ENCODE peak calls at places on chromosomes 1 and 21, in seven cellular contexts. S is prostate gland; Y is suprapubic skin; E is RWPE2; O is CD8-positive, alpha-beta memory T cell; M is uterus; D is Panc1. A is an unnamed sample.

GRCh38 chr1:28421744-28422143 is 52.2 kb downstream of the PHACTR4 start:
- DNase-seq in S (no peak), Y (no peak), E (no peak), O (no peak), M (no peak), D (no peak), A (no peak)

GRCh38 chr1:201307239-201307638 is 23.9 kb downstream of the PKP1 start:
- DNase-seq in S (no peak), Y (no peak), E (no peak), O (no peak), M (no peak), D (no peak), A (no peak)

GRCh38 chr1:201506573-201507567 is at the start of gene CSRP1:
- DNase-seq in S (peak; percentile 78), Y (peak; percentile 88), E (peak; percentile 81), O (peak; percentile 88), M (peak; percentile 93), D (no peak), A (peak; percentile 97)

GRCh38 chr1:240611619-240612490 is at the start of gene GREM2:
- DNase-seq in S (peak; percentile 19), Y (peak; percentile 79), E (no peak), O (no peak), M (peak; percentile 42), D (no peak), A (peak; percentile 80)

GRCh38 chr1:236868625-236869467 is 73.8 kb downstream of the MTR start:
- DNase-seq in S (no peak), Y (no peak), E (no peak), O (no peak), M (no peak), D (peak; percentile 64), A (no peak)

GRCh38 chr1:33152685-33153432 is 29.0 kb downstream of the TRIM62 start:
- DNase-seq in S (peak; percentile 26), Y (no peak), E (no peak), O (no peak), M (peak; percentile 57), D (no peak), A (peak; percentile 82)

GRCh38 chr1:198549863-198550262 is 9.4 kb upstream of the ATP6V1G3 start:
- DNase-seq in S (no peak), Y (no peak), E (no peak), O (no peak), M (no peak), D (no peak), A (no peak)

GRCh38 chr1:34874581-34874980 is 15.0 kb upstream of the SMIM12 start:
- DNase-seq in S (no peak), Y (no peak), E (no peak), O (no peak), M (no peak), D (no peak), A (no peak)

GRCh38 chr1:11649237-11649623 is 5.0 kb downstream of the FBXO2 start:
- DNase-seq in S (no peak), Y (no peak), E (no peak), O (no peak), M (no peak), D (no peak), A (no peak)

GRCh38 chr1:165075725-165076370 is 280.7 kb downstream of the LMX1A start:
- DNase-seq in S (no peak), Y (no peak), E (no peak), O (no peak), M (peak; percentile 30), D (no peak), A (no peak)

GRCh38 chr1:244163131-244163530 is 112.0 kb downstream of the ZBTB18 start:
- DNase-seq in S (no peak), Y (no peak), E (no peak), O (no peak), M (no peak), D (no peak), A (no peak)

GRCh38 chr1:202952818-202953217 is 5.3 kb downstream of the ADIPOR1 start:
- DNase-seq in S (no peak), Y (no peak), E (no peak), O (no peak), M (no peak), D (no peak), A (peak; percentile 84)

GRCh38 chr1:91806777-91807700 is 78.9 kb downstream of the TGFBR3 start:
- DNase-seq in S (no peak), Y (no peak), E (no peak), O (no peak), M (no peak), D (no peak), A (no peak)

GRCh38 chr1:8702121-8702520 is 115.3 kb downstream of the RERE start:
- DNase-seq in S (peak; percentile 85), Y (no peak), E (no peak), O (no peak), M (no peak), D (no peak), A (no peak)

GRCh38 chr21:44495641-44496040 is 40.3 kb downstream of the LRRC3 start:
- DNase-seq in S (no peak), Y (no peak), E (no peak), O (peak; percentile 4), M (no peak), D (no peak), A (no peak)

GRCh38 chr21:15472108-15472507 is 257.7 kb upstream of the USP25 start:
- DNase-seq in S (no peak), Y (no peak), E (no peak), O (no peak), M (no peak), D (no peak), A (no peak)

GRCh38 chr1:36729716-36730510 is 247.2 kb upstream of the CSF3R start:
- DNase-seq in S (no peak), Y (no peak), E (no peak), O (no peak), M (no peak), D (no peak), A (peak; percentile 70)

GRCh38 chr1:186872356-186872755 is 43.6 kb downstream of the PLA2G4A start:
- DNase-seq in S (no peak), Y (no peak), E (no peak), O (no peak), M (no peak), D (no peak), A (no peak)

GRCh38 chr1:51859333-51859732 is 19.2 kb downstream of the NRDC start:
- DNase-seq in S (no peak), Y (no peak), E (no peak), O (no peak), M (no peak), D (no peak), A (no peak)

GRCh38 chr1:203454986-203455471 is 20.6 kb upstream of the PRELP start:
- DNase-seq in S (no peak), Y (peak; percentile 66), E (no peak), O (no peak), M (no peak), D (no peak), A (no peak)

GRCh38 chr1:227894306-227894721 is 53.4 kb downstream of the WNT9A start:
- DNase-seq in S (no peak), Y (peak; percentile 69), E (peak; percentile 18), O (peak; percentile 36), M (peak; percentile 9), D (no peak), A (peak; percentile 59)

DNA sequence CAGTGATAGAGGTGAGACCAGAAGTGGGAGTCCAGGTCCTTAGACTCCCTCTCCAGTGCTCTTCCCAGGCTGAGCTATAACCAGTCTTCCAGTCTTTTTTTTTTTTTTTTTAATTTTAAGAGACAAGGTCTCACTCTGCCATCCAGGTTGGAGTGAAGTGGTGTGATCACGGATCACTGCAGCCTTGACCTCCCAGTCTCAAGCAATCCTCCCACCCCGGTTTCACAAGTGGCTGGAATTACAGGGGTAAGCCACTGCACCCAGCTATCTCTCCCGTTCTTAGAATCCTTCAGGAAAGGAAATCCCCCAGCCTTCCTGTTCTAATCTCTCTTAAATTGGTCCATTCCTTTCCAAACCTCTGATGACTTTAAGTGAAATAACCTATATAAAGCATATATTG is 9.7 kb downstream of the PIK3C2B start:
- DNase-seq in S (no peak), Y (no peak), E (no peak), O (no peak), M (no peak), D (no peak), A (no peak)
- H3K4me1 ChIP-seq in S (peaks cover 6% of the 10 kb centered on the region), Y (peaks cover 33% of the 10 kb centered on the region), E (peaks cover 5% of the 10 kb centered on the region), O (peaks cover 15% of the 10 kb centered on the region), M (no peaks in the 10 kb centered on the region), D (peaks cover 3% of the 10 kb centered on the region), A (peaks cover under 1% of the 10 kb centered on the region)

GRCh38 chr1:66464802-66465201 is 69.2 kb upstream of the SGIP1 start:
- DNase-seq in S (no peak), Y (no peak), E (no peak), O (no peak), M (no peak), D (no peak), A (peak; percentile 42)
- H3K4me1 ChIP-seq in S (no peaks in the 10 kb centered on the region), Y (no peaks in the 10 kb centered on the region), E (peaks cover 16% of the 10 kb centered on the region), O (no peaks in the 10 kb centered on the region), M (no peaks in the 10 kb centered on the region), D (no peaks in the 10 kb centered on the region), A (peaks cover 2% of the 10 kb centered on the region)

GRCh38 chr21:34843562-34843961 is 174.8 kb downstream of the CLIC6 start:
- DNase-seq in S (no peak), Y (peak; percentile 68), E (no peak), O (no peak), M (no peak), D (no peak), A (no peak)
- H3K4me1 ChIP-seq in S (peaks cover 16% of the 10 kb centered on the region), Y (peaks cover 58% of the 10 kb centered on the region), E (peaks cover 44% of the 10 kb centered on the region), O (peaks cover 22% of the 10 kb centered on the region), M (no peaks in the 10 kb centered on the region), D (peaks cover 27% of the 10 kb centered on the region), A (no peaks in the 10 kb centered on the region)

GRCh38 chr1:108644984-108645383 is 15.9 kb downstream of the HENMT1 start:
- DNase-seq in S (no peak), Y (no peak), E (no peak), O (peak; percentile 73), M (no peak), D (no peak), A (no peak)

GRCh38 chr1:108646265-108646660 is 14.6 kb downstream of the HENMT1 start:
- DNase-seq in S (no peak), Y (no peak), E (no peak), O (no peak), M (no peak), D (no peak), A (no peak)

GRCh38 chr1:108645479-108646184 is 15.3 kb downstream of the HENMT1 start:
- DNase-seq in S (no peak), Y (no peak), E (no peak), O (no peak), M (no peak), D (no peak), A (no peak)

GRCh38 chr1:108646661-108647269 is 14.1 kb downstream of the HENMT1 start:
- DNase-seq in S (peak; percentile 50), Y (peak; percentile 89), E (no peak), O (peak; percentile 92), M (no peak), D (no peak), A (peak; percentile 93)

GRCh38 chr1:108643492-108644333 is 17.2 kb downstream of the HENMT1 start:
- DNase-seq in S (peak; percentile 57), Y (no peak), E (no peak), O (peak; percentile 65), M (no peak), D (no peak), A (no peak)
- H3K4me1 ChIP-seq in S (no peaks in the 10 kb centered on the region), Y (peaks cover 8% of the 10 kb centered on the region), E (peaks cover 3% of the 10 kb centered on the region), O (peaks cover 67% of the 10 kb centered on the region), M (no peaks in the 10 kb centered on the region), D (no peaks in the 10 kb centered on the region), A (no peaks in the 10 kb centered on the region)

DNA sequence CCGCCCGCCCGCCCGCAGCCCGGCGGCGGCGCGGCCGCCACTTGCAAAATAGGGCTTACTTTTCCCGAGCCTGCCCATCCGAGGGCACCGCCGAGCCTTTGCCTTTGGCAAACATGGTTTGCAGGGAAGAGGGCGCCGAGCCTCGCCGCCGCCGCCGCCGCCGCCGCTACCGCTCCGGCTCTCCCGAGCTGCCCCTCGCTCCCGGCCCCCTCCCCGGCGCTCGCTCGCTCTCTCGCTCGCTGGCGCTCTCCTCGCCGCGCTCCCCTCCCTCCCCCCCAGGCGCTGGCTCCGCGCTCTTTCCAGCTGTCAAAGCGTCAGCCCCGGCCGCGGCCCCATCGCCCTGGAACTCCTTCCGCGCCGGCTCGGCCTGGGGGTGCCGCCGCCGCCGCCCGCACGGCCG is 300 bp downstream of the SSBP3 start:
- DNase-seq in S (no peak), Y (no peak), E (no peak), O (no peak), M (no peak), D (no peak), A (no peak)
- H3K4me1 ChIP-seq in S (peaks cover 7% of the 10 kb centered on the region), Y (peaks cover 60% of the 10 kb centered on the region), E (peaks cover 21% of the 10 kb centered on the region), O (peaks cover 67% of the 10 kb centered on the region), M (peaks cover 9% of the 10 kb centered on the region), D (peaks cover 19% of the 10 kb centered on the region), A (peaks cover 3% of the 10 kb centered on the region)

A was measured in aorta.